ENCODE peak calls at places on chromosome 4, in ten cellular contexts. Q, C, E, N, A, K, L, B, R and O are unnamed samples.

GRCh38 chr4:128220286-128221235 is 67.1 kb downstream of the PGRMC2 start:
- DNase-seq in K (no peak), A (no peak), R (no peak), E (no peak), B (no peak), L (no peak), N (no peak), C (no peak), Q (peak; percentile 20), O (no peak)

GRCh38 chr4:118206627-118207026 is 146.2 kb downstream of the PRSS12 start:
- DNase-seq in B (no peak), R (no peak), L (no peak), E (no peak), N (no peak), A (no peak), K (no peak), Q (no peak), C (no peak), O (no peak)

GRCh38 chr4:40210776-40211175 is 13.9 kb downstream of the RHOH start:
- DNase-seq in L (no peak), Q (no peak), A (no peak), N (no peak), B (no peak), K (no peak), R (no peak), E (no peak), C (no peak), O (no peak)

GRCh38 chr4:173859091-173859713 is 329.2 kb upstream of the HAND2 start:
- DNase-seq in A (no peak), B (no peak), Q (no peak), R (no peak), L (no peak), C (no peak), E (no peak), K (no peak), N (no peak), O (no peak)

GRCh38 chr4:171612907-171613306 is 200.3 kb upstream of the GALNTL6 start:
- DNase-seq in B (no peak), Q (no peak), K (no peak), E (no peak), N (no peak), L (no peak), A (no peak), C (no peak), R (no peak), O (no peak)

GRCh38 chr4:150329338-150329737 is 251.1 kb downstream of the DCLK2 start:
- DNase-seq in B (no peak), A (no peak), L (no peak), R (no peak), C (no peak), E (no peak), Q (no peak), K (no peak), N (no peak), O (no peak)

GRCh38 chr4:42855779-42856178 is 36.7 kb upstream of the GRXCR1 start:
- DNase-seq in R (no peak), A (no peak), C (no peak), K (no peak), B (no peak), Q (no peak), E (no peak), L (no peak), N (no peak), O (no peak)

GRCh38 chr4:168917150-168917779 is 92.8 kb downstream of the CBR4 start:
- DNase-seq in Q (peak; percentile 27), B (no peak), R (no peak), N (no peak), K (no peak), C (no peak), L (no peak), A (no peak), E (no peak), O (no peak)

GRCh38 chr4:60962286-60962685 is 237.8 kb upstream of the ADGRL3 start:
- DNase-seq in Q (no peak), B (no peak), K (no peak), N (peak; percentile 59), E (no peak), A (peak; percentile 46), L (no peak), C (no peak), R (no peak), O (no peak)

GRCh38 chr4:156892695-156893211 is 78.8 kb downstream of the PDGFC start:
- DNase-seq in A (no peak), E (no peak), Q (no peak), N (no peak), B (no peak), L (no peak), K (no peak), C (no peak), R (no peak), O (no peak)

GRCh38 chr4:74640111-74640903 is 154.0 kb downstream of the BTC start:
- DNase-seq in C (no peak), N (no peak), L (no peak), K (no peak), Q (no peak), B (no peak), R (no peak), E (no peak), A (no peak), O (no peak)

GRCh38 chr4:185830263-185830994 is 18.4 kb upstream of the SORBS2 start:
- DNase-seq in E (no peak), N (no peak), K (no peak), Q (no peak), C (peak; percentile 67), R (no peak), L (no peak), B (no peak), A (peak; percentile 71), O (no peak)

GRCh38 chr4:185825737-185826136 is 13.7 kb upstream of the SORBS2 start:
- DNase-seq in B (no peak), L (no peak), Q (no peak), C (no peak), A (no peak), K (no peak), E (no peak), N (no peak), R (no peak), O (no peak)

GRCh38 chr4:185822791-185823190 is 10.8 kb upstream of the SORBS2 start:
- DNase-seq in E (no peak), R (no peak), Q (no peak), L (no peak), C (no peak), K (no peak), A (no peak), N (no peak), B (no peak), O (no peak)

GRCh38 chr4:185831125-185831815 is 19.3 kb upstream of the SORBS2 start:
- DNase-seq in B (no peak), K (no peak), C (peak; percentile 23), Q (no peak), A (peak; percentile 66), N (no peak), R (no peak), E (no peak), L (no peak), O (no peak)

DNA sequence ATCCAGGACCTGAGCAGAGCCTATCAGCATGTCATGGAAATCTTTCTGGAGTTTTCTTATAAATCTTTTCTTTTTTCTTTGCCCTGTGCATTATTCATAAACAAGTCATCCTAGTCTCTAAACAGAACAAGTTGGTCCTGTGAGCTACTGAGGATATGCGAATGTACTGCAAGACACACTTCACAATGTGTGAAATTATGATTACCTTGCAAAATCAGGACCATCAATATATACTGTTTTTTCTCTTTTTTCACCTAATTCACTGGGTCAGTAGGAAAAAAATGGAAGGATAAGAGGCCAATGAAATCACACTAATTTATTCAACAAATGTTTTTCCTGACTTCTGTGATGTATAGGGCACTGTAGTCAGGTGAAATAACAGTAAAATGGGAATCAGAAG is 14.4 kb upstream of the SORBS2 start:
- DNase-seq in R (no peak), B (no peak), Q (no peak), E (no peak), L (no peak), N (no peak), K (no peak), A (no peak), C (no peak), O (no peak)
- H3K4me1 ChIP-seq in R (peaks cover 3% of the 10 kb centered on the region), B (no peaks in the 10 kb centered on the region), Q (no peaks in the 10 kb centered on the region), E (peaks cover 6% of the 10 kb centered on the region), L (no peaks in the 10 kb centered on the region), N (peaks cover 21% of the 10 kb centered on the region), K (no peaks in the 10 kb centered on the region), A (peaks cover 24% of the 10 kb centered on the region), C (peaks cover 70% of the 10 kb centered on the region), O (peaks cover 4% of the 10 kb centered on the region)

GRCh38 chr4:70704333-70705145 is 16.2 kb downstream of the UTP3 start:
- DNase-seq in K (peak; percentile 59), N (peak; percentile 95), C (peak; percentile 89), E (peak; percentile 86), Q (peak; percentile 85), B (peak; percentile 87), L (peak; percentile 79), A (peak; percentile 90), R (peak; percentile 55), O (peak; percentile 90)
- TF ChIP-seq CTCF in K (peak; percentile 10), N (peak; percentile 64), C (peak; percentile 21), E (no peak), Q (peak; percentile 71), B (no peak), L (peak; percentile 9), A (peak; percentile 63), R (peak; percentile 48), O (no peak)

DNA sequence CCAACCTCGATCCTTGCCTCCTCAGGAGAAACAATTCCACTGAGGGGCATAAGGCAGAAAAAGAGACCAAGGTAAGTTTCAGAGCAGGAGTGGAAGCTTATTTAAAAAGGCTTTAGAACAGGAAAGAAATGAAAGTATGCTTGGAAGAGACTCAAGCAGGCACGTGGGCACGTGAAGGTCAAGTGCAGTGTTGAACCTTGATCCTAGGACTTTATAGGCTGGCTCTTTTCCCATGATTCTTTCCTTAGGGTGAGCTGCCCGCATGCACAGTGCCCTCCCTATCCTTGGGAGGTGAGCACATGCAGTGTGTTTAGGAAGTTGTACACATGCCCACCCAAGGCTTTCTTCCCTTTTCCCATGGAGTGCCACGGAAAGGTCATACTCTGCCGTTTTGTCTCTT is 4.0 kb upstream of the PI4K2B start:
- DNase-seq in B (no peak), N (no peak), C (no peak), E (no peak), A (no peak), K (no peak), L (no peak), Q (no peak), R (no peak), O (no peak)
- H3K9me3 ChIP-seq in B (peaks cover 5% of the 10 kb centered on the region), N (peaks cover 55% of the 10 kb centered on the region), C (no peaks in the 10 kb centered on the region), E (peaks cover 11% of the 10 kb centered on the region), A (peaks cover 10% of the 10 kb centered on the region), K (peaks cover 10% of the 10 kb centered on the region), L (no peaks in the 10 kb centered on the region), Q (peaks cover 19% of the 10 kb centered on the region), R (peaks cover 33% of the 10 kb centered on the region), O (peaks cover 16% of the 10 kb centered on the region)

GRCh38 chr4:87359258-87359657 is 31.7 kb downstream of the HSD17B11 start:
- DNase-seq in L (no peak), B (no peak), K (no peak), Q (no peak), R (no peak), C (no peak), E (no peak), N (no peak), A (no peak), O (no peak)

GRCh38 chr4:87356832-87357526 is 34.0 kb downstream of the HSD17B11 start:
- DNase-seq in K (no peak), R (no peak), E (no peak), B (no peak), L (no peak), C (no peak), N (no peak), Q (no peak), A (no peak), O (no peak)

GRCh38 chr4:87354168-87355102 is 31.8 kb upstream of the HSD17B13 start:
- DNase-seq in R (no peak), C (peak; percentile 50), N (no peak), E (no peak), Q (no peak), B (no peak), A (no peak), K (no peak), L (peak; percentile 30), O (no peak)

GRCh38 chr4:87353592-87353991 is 30.9 kb upstream of the HSD17B13 start:
- DNase-seq in C (peak; percentile 72), Q (peak; percentile 50), B (no peak), E (peak; percentile 63), A (no peak), R (no peak), K (no peak), L (peak; percentile 65), N (peak; percentile 81), O (no peak)
- H3K4me1 ChIP-seq in C (peaks cover 42% of the 10 kb centered on the region), Q (no peaks in the 10 kb centered on the region), B (peaks cover 3% of the 10 kb centered on the region), E (peaks cover 14% of the 10 kb centered on the region), A (peaks cover 9% of the 10 kb centered on the region), R (no peaks in the 10 kb centered on the region), K (no peaks in the 10 kb centered on the region), L (peaks cover 4% of the 10 kb centered on the region), N (peaks cover 5% of the 10 kb centered on the region), O (no peaks in the 10 kb centered on the region)